ENCODE peak calls at places on chromosomes 13 and 19, in four cellular contexts. T is effector memory CD8-positive, alpha-beta T cell; O is hypothalamus; E is AG20443. D is an unnamed sample.

GRCh38 chr13:96967248-96967745 is 27.0 kb downstream of the OXGR1 start:
- DNase-seq in T (no peak), O (no peak), E (no peak), D (no peak)

GRCh38 chr19:42151735-42152134 is 19.5 kb upstream of the POU2F2 start:
- DNase-seq in T (no peak), O (no peak), E (no peak), D (no peak)

GRCh38 chr13:109785892-109786450 is 412 bp downstream of the IRS2 start:
- DNase-seq in T (peak), O (no peak), E (peak), D (no peak)

GRCh38 chr13:110685305-110685704 is 20.6 kb downstream of the CARS2 start:
- DNase-seq in T (no peak), O (no peak), E (no peak), D (no peak)

GRCh38 chr13:18978447-18978846 is 203.2 kb downstream of the TUBA3C start:
- DNase-seq in T (no peak), O (no peak), E (no peak), D (no peak)

GRCh38 chr13:42486711-42487198 is 87.2 kb upstream of the TNFSF11 start:
- DNase-seq in T (no peak), O (no peak), E (peak), D (no peak)

GRCh38 chr19:30102666-30103065 is 160.6 kb downstream of the URI1 start:
- DNase-seq in T (no peak), O (no peak), E (no peak), D (no peak)

GRCh38 chr19:4523306-4524110 is 5.2 kb upstream of the PLIN4 start:
- DNase-seq in T (no peak), O (peak), E (peak), D (peak)

GRCh38 chr13:44470623-44471562 is 97.3 kb downstream of the SERP2 start:
- DNase-seq in T (no peak), O (no peak), E (no peak), D (no peak)

GRCh38 chr19:57068921-57069697 is 50.7 kb upstream of the USP29 start:
- DNase-seq in T (no peak), O (peak), E (no peak), D (no peak)

GRCh38 chr13:23709521-23709920 is 139.3 kb downstream of the TNFRSF19 start:
- DNase-seq in T (no peak), O (no peak), E (no peak), D (no peak)